ENCODE peak calls at places on chromosomes 12 and 14, in five cellular contexts. L is psoas muscle, O is fibroblast of pulmonary artery, J is stomach, K is AG04450. P is an unnamed sample.

GRCh38 chr12:68762691-68763090 is 16.7 kb downstream of the SLC35E3 start:
- DNase-seq in J (no peak), K (no peak), L (no peak), O (no peak), P (no peak)

GRCh38 chr12:90627180-90627896 is 327.6 kb downstream of the CCER1 start:
- DNase-seq in J (no peak), L (no peak), K (peak), O (peak), P (peak)

GRCh38 chr12:2680676-2681039 is 114.1 kb upstream of the FKBP4 start:
- DNase-seq in O (no peak), J (no peak), L (no peak), K (no peak), P (no peak)

GRCh38 chr14:105089746-105090492 is 24.7 kb upstream of the GPR132 start:
- DNase-seq in O (no peak), K (no peak), L (no peak), J (no peak), P (no peak)

GRCh38 chr12:109949089-109949488 is 47.1 kb downstream of the GIT2 start:
- DNase-seq in J (no peak), L (no peak), O (peak), K (peak), P (peak)

GRCh38 chr12:46442239-46442638 is 69.7 kb upstream of the SLC38A2 start:
- DNase-seq in K (no peak), O (peak), J (no peak), L (no peak), P (peak)

GRCh38 chr14:102055181-102055901 is 31.5 kb downstream of the HSP90AA1 start:
- DNase-seq in L (no peak), J (no peak), K (peak), O (peak), P (peak)

GRCh38 chr12:92468358-92469020 is 234.3 kb upstream of the PLEKHG7 start:
- DNase-seq in K (no peak), L (no peak), O (no peak), J (no peak), P (no peak)

GRCh38 chr14:21001218-21001617 is 2.1 kb downstream of the SLC39A2 start:
- DNase-seq in K (no peak), J (no peak), L (no peak), O (no peak), P (no peak)

GRCh38 chr14:58455593-58456265 is 28.2 kb downstream of the KIAA0586 start:
- DNase-seq in J (no peak), K (no peak), L (no peak), O (no peak), P (no peak)

GRCh38 chr12:53190108-53190729 is 9.5 kb upstream of the CSAD start:
- DNase-seq in K (no peak), O (peak), J (peak), L (peak), P (peak)

DNA sequence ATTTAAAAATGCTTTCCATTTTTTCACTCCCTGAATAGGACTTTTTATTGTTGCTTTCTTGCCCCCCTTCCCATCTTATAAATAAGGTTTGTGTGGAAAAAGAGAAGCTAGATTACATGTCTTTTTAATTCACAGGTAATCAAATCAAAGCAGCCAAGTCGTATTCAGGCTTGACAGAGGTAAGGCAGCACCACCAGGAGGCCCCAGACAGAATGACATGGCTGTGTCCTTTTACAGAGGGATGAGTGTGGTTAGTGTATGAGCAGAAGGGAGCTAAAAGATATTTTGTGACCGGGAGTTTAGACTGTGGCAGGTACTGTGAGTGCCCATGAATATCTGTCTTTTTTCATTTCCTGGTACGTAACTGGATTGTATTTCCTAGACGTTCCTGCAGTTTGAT is 596.1 kb downstream of the ETNK1 start:
- DNase-seq in J (no peak), K (no peak), L (no peak), O (no peak), P (peak)
- TF ChIP-seq CTCF in J (no peak), K (peak), L (no peak), O (peak), P (peak)

GRCh38 chr12:21771311-21771710 is 3.2 kb downstream of the KCNJ8 start:
- DNase-seq in K (peak), O (peak), J (no peak), L (no peak), P (peak)

GRCh38 chr12:21773799-21774198 is 707 bp downstream of the KCNJ8 start:
- DNase-seq in O (no peak), L (no peak), J (no peak), K (no peak), P (peak)

GRCh38 chr12:21775130-21775920 is 819 bp upstream of the KCNJ8 start:
- DNase-seq in J (no peak), L (no peak), O (no peak), K (no peak), P (no peak)

GRCh38 chr12:21774358-21775129 is at the start of gene KCNJ8:
- DNase-seq in J (peak), K (peak), L (peak), O (peak), P (peak)

DNA sequence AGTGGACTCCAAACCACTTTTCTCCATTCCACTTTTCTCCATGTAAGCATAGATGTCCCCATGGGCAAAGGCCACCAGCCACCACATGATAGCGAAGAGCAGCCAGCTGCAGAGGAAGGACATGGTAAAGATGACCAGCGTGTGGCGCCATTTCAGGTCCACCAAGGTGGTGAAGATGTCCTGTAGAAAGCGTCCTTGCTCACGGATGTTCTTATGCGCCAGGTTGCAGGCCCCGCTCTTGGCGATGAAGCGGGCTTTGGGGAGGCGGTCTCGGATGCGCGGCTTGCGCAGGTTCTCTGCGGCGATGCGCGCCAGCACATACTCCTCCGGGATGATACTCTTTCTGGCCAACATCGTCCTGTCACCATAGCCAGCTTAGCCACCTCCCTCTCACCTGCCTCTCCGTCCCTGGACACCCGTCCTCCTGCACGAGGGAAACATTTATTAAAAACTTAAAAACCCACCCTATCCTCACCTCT is 1.2 kb downstream of the KCNJ8 start:
- DNase-seq in J (no peak), O (peak), K (no peak), L (peak), P (peak)
- H3K4me3 ChIP-seq in J (peak), O (peak), K (peak), L (peak), P (peak)

GRCh38 chr12:12890492-12890814 is 909 bp upstream of the GPRC5A start:
- DNase-seq in O (no peak), K (no peak), J (peak), L (no peak), P (no peak)
- TF ChIP-seq CTCF in O (no peak), K (no peak), J (peak), L (no peak), P (no peak)

DNA sequence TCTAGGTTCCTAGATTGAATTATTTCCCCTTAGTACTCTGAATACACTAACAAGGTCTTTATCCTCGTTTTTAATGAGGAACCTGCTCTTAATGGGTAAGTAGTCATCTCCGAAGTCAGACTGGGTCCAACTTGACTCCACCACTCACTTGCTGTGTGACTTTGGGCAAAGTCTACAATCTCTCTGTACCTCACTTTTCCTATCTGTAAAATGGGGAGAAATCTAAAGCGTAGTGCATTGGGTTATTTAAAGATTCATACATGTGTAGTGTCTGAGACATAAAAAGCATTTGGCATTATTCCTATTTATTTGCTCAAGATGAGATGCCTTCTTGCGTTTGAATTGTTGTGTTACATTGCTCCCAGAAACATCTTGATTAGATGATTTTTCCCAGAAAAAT is 51.5 kb downstream of the GTF2A1 start:
- DNase-seq in O (no peak), L (no peak), K (no peak), J (no peak), P (no peak)
- H3K4me3 ChIP-seq in O (peak), L (peak), K (peak), J (peak), P (peak)

DNA sequence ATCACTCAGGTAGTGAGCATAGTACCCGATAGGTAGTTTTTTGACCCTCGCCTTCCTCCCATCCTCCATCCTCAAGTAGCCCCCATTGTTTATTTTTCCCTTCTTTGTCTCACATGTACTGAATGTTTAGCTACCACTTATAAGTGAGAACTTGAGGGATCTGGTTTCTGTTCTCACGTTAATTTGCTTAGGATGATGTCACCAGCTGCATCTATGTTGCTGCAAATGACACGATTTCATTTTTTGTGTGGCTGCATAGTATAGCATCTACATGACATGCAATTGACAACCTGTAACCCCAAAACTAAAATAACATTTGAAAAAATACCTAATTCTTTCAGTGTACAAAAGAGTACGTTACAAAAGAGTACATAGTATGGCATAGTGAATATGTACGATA is 254.0 kb upstream of the NOVA1 start:
- DNase-seq in L (no peak), K (no peak), O (no peak), J (no peak), P (no peak)
- TF ChIP-seq CTCF in L (no peak), K (no peak), O (no peak), J (no peak), P (no peak)

GRCh38 chr12:107105410-107105703 is 12.0 kb upstream of the CRY1 start:
- DNase-seq in O (no peak), K (no peak), L (no peak), J (no peak), P (no peak)
- H3K4me3 ChIP-seq in O (no peak), K (no peak), L (no peak), J (no peak), P (no peak)